ENCODE peak calls at places on chromosomes 3 and 15, in four cellular contexts. D, A, Y and O are unnamed samples.

GRCh38 chr3:112653881-112654300 is 12.9 kb upstream of the CCDC80 start:
- DNase-seq in D (no peak), A (no peak), Y (no peak), O (no peak)

GRCh38 chr3:54094926-54095325 is 27.4 kb upstream of the CACNA2D3 start:
- DNase-seq in D (no peak), A (no peak), Y (no peak), O (no peak)

GRCh38 chr3:142586803-142587406 is 8.4 kb upstream of the ATR start:
- DNase-seq in D (peak), A (no peak), Y (peak), O (peak)

GRCh38 chr3:34323517-34323916 is 525.1 kb downstream of the PDCD6IP start:
- DNase-seq in D (no peak), A (peak), Y (no peak), O (no peak)

GRCh38 chr3:57006949-57007419 is 53.5 kb upstream of the SPATA12 start:
- DNase-seq in D (no peak), A (no peak), Y (peak), O (no peak)

GRCh38 chr15:88621789-88622604 is 857 bp downstream of the AEN start:
- DNase-seq in D (peak), A (no peak), Y (peak), O (no peak)

GRCh38 chr3:23760871-23761373 is 44.8 kb upstream of the UBE2E1 start:
- DNase-seq in D (no peak), A (peak), Y (no peak), O (no peak)

GRCh38 chr3:41726891-41727290 is 235.0 kb downstream of the ULK4 start:
- DNase-seq in D (no peak), A (no peak), Y (no peak), O (no peak)

GRCh38 chr3:194310060-194310481 is 41.1 kb downstream of the CPN2 start:
- DNase-seq in D (no peak), A (no peak), Y (no peak), O (no peak)

GRCh38 chr3:141313091-141313683 is 55.1 kb upstream of the ZBTB38 start:
- DNase-seq in D (no peak), A (no peak), Y (peak), O (no peak)

GRCh38 chr3:46607603-46608028 is 4.7 kb upstream of the FAM240A start:
- DNase-seq in D (peak), A (no peak), Y (peak), O (peak)

GRCh38 chr3:106185949-106186348 is 317.1 kb upstream of the CBLB start:
- DNase-seq in D (no peak), A (no peak), Y (no peak), O (no peak)

GRCh38 chr3:123447749-123448502 is 964 bp downstream of the ADCY5 start:
- DNase-seq in D (no peak), A (no peak), Y (peak), O (peak)

GRCh38 chr3:155365178-155365783 is 71.8 kb upstream of the STRIT1 start:
- DNase-seq in D (no peak), A (no peak), Y (no peak), O (no peak)

GRCh38 chr15:32670624-32671022 is 29.1 kb downstream of the SCG5 start:
- DNase-seq in D (no peak), A (no peak), Y (no peak), O (no peak)

GRCh38 chr3:95348879-95349278 is 1286.0 kb downstream of the NSUN3 start:
- DNase-seq in D (no peak), A (no peak), Y (no peak), O (no peak)

GRCh38 chr15:83200589-83200988 is 7.0 kb downstream of the HDGFL3 start:
- DNase-seq in D (no peak), A (no peak), Y (no peak), O (no peak)

GRCh38 chr15:84878504-84878903 is 6.0 kb upstream of the SLC28A1 start:
- DNase-seq in D (peak), A (no peak), Y (peak), O (peak)

GRCh38 chr3:194711286-194711685 is 25.6 kb downstream of the FAM43A start:
- DNase-seq in D (no peak), A (no peak), Y (no peak), O (no peak)

GRCh38 chr15:45120081-45120972 is 6.2 kb downstream of the DUOXA2 start:
- DNase-seq in D (no peak), A (no peak), Y (no peak), O (no peak)

GRCh38 chr15:66154581-66154980 is 99.0 kb downstream of the MEGF11 start:
- DNase-seq in D (no peak), A (no peak), Y (no peak), O (no peak)

GRCh38 chr15:80694624-80695098 is 449 bp upstream of the ABHD17C start:
- DNase-seq in D (no peak), A (no peak), Y (peak), O (peak)

GRCh38 chr3:11530153-11530721 is 113.5 kb downstream of the VGLL4 start:
- DNase-seq in D (peak), A (no peak), Y (no peak), O (no peak)

GRCh38 chr15:76994971-76995945 is at the start of gene PSTPIP1:
- DNase-seq in D (no peak), A (no peak), Y (no peak), O (no peak)

GRCh38 chr15:25345943-25346342 is 92.9 kb downstream of the UBE3A start:
- DNase-seq in D (peak), A (no peak), Y (no peak), O (no peak)

GRCh38 chr3:146502887-146503458 is 33.6 kb upstream of the PLSCR2 start:
- DNase-seq in D (no peak), A (no peak), Y (no peak), O (no peak)

GRCh38 chr15:50450678-50451077 is 26.5 kb downstream of the USP8 start:
- DNase-seq in D (no peak), A (no peak), Y (no peak), O (no peak)

GRCh38 chr15:31455499-31455898 is 128.9 kb downstream of the KLF13 start:
- DNase-seq in D (no peak), A (no peak), Y (no peak), O (no peak)

GRCh38 chr3:78895528-78895927 is 872.3 kb downstream of the ROBO1 start:
- DNase-seq in D (no peak), A (no peak), Y (no peak), O (no peak)

GRCh38 chr3:27380433-27381357 is 11.5 kb upstream of the NEK10 start:
- DNase-seq in D (no peak), A (no peak), Y (no peak), O (no peak)

GRCh38 chr3:191382661-191383060 is 52.3 kb upstream of the UTS2B start:
- DNase-seq in D (no peak), A (no peak), Y (no peak), O (no peak)

GRCh38 chr3:119898478-119899177 is 116.7 kb downstream of the NR1I2 start:
- DNase-seq in D (no peak), A (no peak), Y (no peak), O (no peak)

GRCh38 chr3:63067999-63068645 is 192.9 kb upstream of the CADPS start:
- DNase-seq in D (peak), A (no peak), Y (peak), O (peak)

GRCh38 chr3:15300318-15301078 is 31.9 kb downstream of the SH3BP5 start:
- DNase-seq in D (no peak), A (no peak), Y (no peak), O (no peak)

GRCh38 chr15:82043130-82043673 is 2.6 kb downstream of the MEX3B start:
- DNase-seq in D (no peak), A (no peak), Y (no peak), O (no peak)

GRCh38 chr15:74821091-74821789 is 5.2 kb upstream of the CPLX3 start:
- DNase-seq in D (no peak), A (peak), Y (no peak), O (no peak)

GRCh38 chr3:115975353-115975752 is 352.0 kb downstream of the GAP43 start:
- DNase-seq in D (peak), A (no peak), Y (peak), O (no peak)

GRCh38 chr3:69239063-69239462 is 116.7 kb upstream of the LMOD3 start:
- DNase-seq in D (no peak), A (no peak), Y (no peak), O (no peak)

GRCh38 chr15:29844290-29844903 is 22.1 kb upstream of the TJP1 start:
- DNase-seq in D (no peak), A (no peak), Y (no peak), O (no peak)

GRCh38 chr3:148991219-148992026 is at the start of gene GYG1:
- DNase-seq in D (peak), A (no peak), Y (peak), O (peak)

GRCh38 chr15:63909819-63910437 is 76.2 kb upstream of the HERC1 start:
- DNase-seq in D (no peak), A (no peak), Y (no peak), O (peak)
- TF ChIP-seq FOXK2 in D (no peak), A (no peak), Y (no peak), O (no peak)

DNA sequence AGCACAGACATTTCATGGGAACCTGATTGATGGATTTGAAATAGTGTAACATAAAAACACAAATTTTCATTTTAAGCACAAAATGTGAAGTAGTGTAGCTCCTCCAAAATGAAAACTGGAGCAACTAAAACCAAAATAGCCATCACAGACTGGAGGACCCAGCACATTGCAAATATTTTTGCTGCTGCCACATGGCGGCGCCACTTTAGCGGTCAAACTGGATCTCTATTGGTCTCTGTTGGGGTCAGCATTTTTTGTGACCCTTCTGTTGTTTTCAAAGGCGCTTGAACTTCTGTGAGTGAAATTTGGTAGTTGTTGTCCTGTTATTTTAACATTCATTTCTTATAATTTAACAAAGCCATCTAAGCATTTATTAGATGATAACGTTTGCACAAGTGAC is 259.9 kb downstream of the IL20RB start:
- DNase-seq in D (no peak), A (no peak), Y (peak), O (peak)
- TF ChIP-seq FOXK2 in D (no peak), A (no peak), Y (no peak), O (no peak)

DNA sequence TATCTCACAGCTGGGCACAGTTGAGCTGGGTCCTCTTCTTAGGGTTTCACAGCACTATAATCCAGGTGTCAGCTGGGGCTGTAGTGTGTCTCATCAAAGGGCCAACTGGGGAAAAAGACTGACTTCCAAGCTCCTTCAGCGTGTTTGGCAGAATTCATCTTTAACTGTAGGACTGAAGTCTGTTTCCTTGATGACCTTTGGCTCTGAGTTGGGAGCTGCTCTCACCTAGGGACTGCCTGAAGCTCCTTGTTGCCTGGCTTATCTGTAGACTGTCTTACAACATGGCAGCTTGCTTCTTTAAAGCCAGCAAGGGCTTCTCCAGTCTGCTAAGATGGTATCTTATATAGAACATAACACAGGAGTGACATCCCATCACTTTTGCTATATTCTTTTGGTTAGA is 5.3 kb upstream of the VPS33B start:
- DNase-seq in D (no peak), A (no peak), Y (no peak), O (no peak)
- TF ChIP-seq FOXK2 in D (no peak), A (no peak), Y (no peak), O (no peak)

GRCh38 chr15:39691229-39691628 is 91.4 kb downstream of the FSIP1 start:
- DNase-seq in D (no peak), A (no peak), Y (no peak), O (no peak)
- TF ChIP-seq FOXK2 in D (no peak), A (no peak), Y (no peak), O (no peak)